ENCODE peak calls at places on chromosomes 13 and 19, in seven cellular contexts. O is gastrocnemius medialis, B is transverse colon, W is esophagus squamous epithelium, V is heart left ventricle, T is colonic mucosa, F is suprapubic skin. G is an unnamed sample.

GRCh38 chr19:548841-549830 is 5.3 kb downstream of the GZMM start:
- DNase-seq in T (no peak), B (no peak), V (no peak), F (no peak), W (no peak), O (no peak), G (no peak)

GRCh38 chr13:32737111-32737571 is 150.9 kb downstream of the PDS5B start:
- DNase-seq in T (no peak), F (no peak), W (no peak), B (no peak), O (no peak), V (no peak), G (no peak)

GRCh38 chr19:22140356-22140755 is 56.4 kb downstream of the ZNF676 start:
- DNase-seq in T (no peak), F (no peak), W (no peak), O (no peak), V (no peak), B (no peak), G (no peak)

GRCh38 chr13:41581884-41582547 is 124.7 kb downstream of the RGCC start:
- DNase-seq in T (no peak), V (no peak), O (no peak), F (no peak), B (no peak), W (no peak), G (no peak)

GRCh38 chr13:99596180-99596579 is 94.9 kb downstream of the TM9SF2 start:
- DNase-seq in O (no peak), W (no peak), V (no peak), T (no peak), B (no peak), F (no peak), G (no peak)

GRCh38 chr19:8455018-8455417 is 10.2 kb downstream of the HNRNPM start:
- DNase-seq in O (no peak), F (no peak), V (no peak), T (no peak), W (no peak), B (no peak), G (no peak)

GRCh38 chr19:31676271-31677004 is 327.2 kb upstream of the TSHZ3 start:
- DNase-seq in O (no peak), W (no peak), B (no peak), V (no peak), F (no peak), T (no peak), G (no peak)

GRCh38 chr13:47087841-47088240 is 191.0 kb upstream of the HTR2A start:
- DNase-seq in V (no peak), W (no peak), O (no peak), B (no peak), F (no peak), T (no peak), G (no peak)

GRCh38 chr13:78787189-78787588 is 128.2 kb upstream of the OBI1 start:
- DNase-seq in F (no peak), W (no peak), B (no peak), O (no peak), V (no peak), T (no peak), G (no peak)

GRCh38 chr19:48587387-48587786 is 19.2 kb upstream of the SPACA4 start:
- DNase-seq in B (no peak), F (no peak), O (no peak), W (no peak), T (no peak), V (no peak), G (no peak)

GRCh38 chr19:7705387-7706187 is 3.7 kb upstream of the FCER2 start:
- DNase-seq in F (no peak), T (peak), W (no peak), V (peak), O (peak), B (peak), G (no peak)

GRCh38 chr19:34574704-34575103 is 93.1 kb downstream of the WTIP start:
- DNase-seq in V (no peak), O (no peak), T (no peak), B (no peak), W (no peak), F (no peak), G (no peak)

GRCh38 chr13:109781384-109782065 is 4.9 kb downstream of the IRS2 start:
- DNase-seq in V (no peak), B (no peak), W (no peak), T (no peak), F (no peak), O (no peak), G (no peak)

GRCh38 chr19:54294539-54294938 is 13.6 kb upstream of the LILRB2 start:
- DNase-seq in F (no peak), T (no peak), B (no peak), O (no peak), W (no peak), V (no peak), G (peak)

GRCh38 chr13:79338343-79338742 is 67.7 kb downstream of the RBM26 start:
- DNase-seq in F (no peak), W (no peak), T (no peak), V (no peak), O (no peak), B (no peak), G (no peak)

GRCh38 chr13:63206431-63206830 is 1790.8 kb upstream of the PCDH20 start:
- DNase-seq in W (no peak), O (no peak), T (no peak), B (no peak), V (no peak), F (no peak), G (no peak)

GRCh38 chr13:63287926-63288325 is 1872.3 kb upstream of the PCDH20 start:
- DNase-seq in B (no peak), T (no peak), O (no peak), F (no peak), V (no peak), W (no peak), G (no peak)

GRCh38 chr13:38970380-38971051 is 20.1 kb downstream of the STOML3 start:
- DNase-seq in W (no peak), B (no peak), F (no peak), V (no peak), T (no peak), O (no peak), G (no peak)

GRCh38 chr19:28963481-28964245 is 249.3 kb downstream of the UQCRFS1 start:
- DNase-seq in F (no peak), O (no peak), T (no peak), W (no peak), V (no peak), B (no peak), G (no peak)

GRCh38 chr19:4278460-4278901 is 585 bp upstream of the SHD start:
- DNase-seq in V (no peak), F (no peak), T (no peak), O (no peak), B (no peak), W (no peak), G (no peak)

GRCh38 chr19:29715695-29716581 is 877 bp upstream of the C19orf12 start:
- DNase-seq in W (no peak), T (peak), V (no peak), O (no peak), B (peak), F (peak), G (no peak)

GRCh38 chr13:51804295-51805172 is 571 bp upstream of the DHRS12 start:
- DNase-seq in B (peak), O (no peak), F (peak), T (peak), W (no peak), V (peak), G (no peak)

GRCh38 chr19:22625266-22626035 is 8.7 kb upstream of the ZNF492 start:
- DNase-seq in V (no peak), T (no peak), B (no peak), W (no peak), F (no peak), O (no peak), G (no peak)

GRCh38 chr13:82370306-82370705 is 1512.0 kb downstream of the SLITRK1 start:
- DNase-seq in T (no peak), V (no peak), F (no peak), O (no peak), W (no peak), B (no peak), G (no peak)

GRCh38 chr19:14381689-14382474 is 638 bp downstream of the ADGRE5 start:
- DNase-seq in V (peak), T (peak), F (peak), W (no peak), O (no peak), B (peak), G (no peak)

GRCh38 chr13:23750383-23751121 is 138.6 kb downstream of the MIPEP start:
- DNase-seq in W (no peak), B (no peak), O (no peak), F (no peak), T (no peak), V (no peak), G (no peak)

GRCh38 chr13:102597029-102598015 is 536 bp downstream of the TPP2 start:
- DNase-seq in V (peak), T (peak), O (no peak), F (peak), W (no peak), B (peak), G (no peak)

GRCh38 chr13:106373304-106373988 is 162.0 kb downstream of the EFNB2 start:
- DNase-seq in V (no peak), T (no peak), O (no peak), W (no peak), B (no peak), F (no peak), G (no peak)

GRCh38 chr19:46386151-46386550 is 27.2 kb downstream of the CCDC8 start:
- DNase-seq in F (peak), T (no peak), O (no peak), B (no peak), V (no peak), W (no peak), G (peak)

DNA sequence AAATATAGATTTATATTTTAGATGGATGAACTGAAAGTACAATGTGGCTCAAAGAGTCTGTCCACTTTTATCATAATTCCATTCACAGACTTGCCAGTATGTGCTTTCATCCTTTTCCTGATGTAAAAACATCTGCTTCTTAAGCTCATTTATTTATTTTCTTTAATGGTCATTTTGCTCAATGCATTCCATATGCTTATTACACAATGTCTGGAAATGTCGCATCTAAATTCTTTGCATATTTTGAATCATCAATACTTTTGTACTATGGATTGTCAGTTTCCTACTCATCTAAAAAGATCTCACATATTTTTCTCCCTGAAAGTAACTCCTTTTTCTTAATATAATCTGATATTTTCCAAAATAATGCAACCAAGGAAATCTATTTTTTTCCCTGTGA is 1315.8 kb downstream of the EFNB2 start:
- DNase-seq in T (no peak), W (no peak), O (no peak), F (no peak), B (no peak), V (no peak), G (no peak)
- H3K27ac ChIP-seq in T (no peak), W (no peak), O (no peak), F (no peak), B (no peak), V (no peak), G (no peak)

GRCh38 chr19:56441206-56441792 is 35.8 kb downstream of the ZNF667 start:
- DNase-seq in W (no peak), B (no peak), T (no peak), F (no peak), O (no peak), V (no peak), G (no peak)
- H3K4me3 ChIP-seq in W (no peak), B (no peak), T (no peak), F (no peak), O (no peak), V (no peak), G (peak)

GRCh38 chr19:17098326-17098725 is 22.7 kb downstream of the MYO9B start:
- DNase-seq in F (no peak), W (no peak), V (no peak), B (no peak), T (no peak), O (no peak), G (no peak)
- TF ChIP-seq CTCF in F (no peak), W (no peak), V (no peak), B (no peak), T (no peak), O (no peak), G (no peak)

GRCh38 chr13:29679357-29680050 is 84.0 kb upstream of the SLC7A1 start:
- DNase-seq in F (no peak), W (no peak), O (no peak), T (no peak), V (peak), B (peak), G (no peak)
- H3K27ac ChIP-seq in F (no peak), W (no peak), O (no peak), T (no peak), V (no peak), B (no peak), G (no peak)

GRCh38 chr19:56261145-56261544 is 11.4 kb upstream of the EDDM13 start:
- DNase-seq in T (no peak), F (no peak), V (no peak), W (no peak), O (no peak), B (no peak), G (no peak)
- H3K4me3 ChIP-seq in T (no peak), F (no peak), V (no peak), W (no peak), O (no peak), B (no peak), G (no peak)

GRCh38 chr19:32719611-32720059 is at the start of gene TDRD12:
- DNase-seq in B (no peak), F (no peak), O (no peak), W (no peak), T (no peak), V (no peak), G (no peak)
- TF ChIP-seq CTCF in B (no peak), F (no peak), O (no peak), W (no peak), T (no peak), V (no peak), G (no peak)

GRCh38 chr19:17128403-17128802 is 52.8 kb downstream of the MYO9B start:
- DNase-seq in F (no peak), B (no peak), T (no peak), W (no peak), O (no peak), V (no peak), G (no peak)

GRCh38 chr19:17127671-17128070 is 52.1 kb downstream of the MYO9B start:
- DNase-seq in T (no peak), B (no peak), F (no peak), O (no peak), W (no peak), V (no peak), G (no peak)

GRCh38 chr19:17125052-17125727 is 49.6 kb downstream of the MYO9B start:
- DNase-seq in F (no peak), B (no peak), T (no peak), V (no peak), W (no peak), O (no peak), G (no peak)

GRCh38 chr19:17124025-17124424 is 48.4 kb downstream of the MYO9B start:
- DNase-seq in T (no peak), V (no peak), O (no peak), W (no peak), F (no peak), B (no peak), G (no peak)

DNA sequence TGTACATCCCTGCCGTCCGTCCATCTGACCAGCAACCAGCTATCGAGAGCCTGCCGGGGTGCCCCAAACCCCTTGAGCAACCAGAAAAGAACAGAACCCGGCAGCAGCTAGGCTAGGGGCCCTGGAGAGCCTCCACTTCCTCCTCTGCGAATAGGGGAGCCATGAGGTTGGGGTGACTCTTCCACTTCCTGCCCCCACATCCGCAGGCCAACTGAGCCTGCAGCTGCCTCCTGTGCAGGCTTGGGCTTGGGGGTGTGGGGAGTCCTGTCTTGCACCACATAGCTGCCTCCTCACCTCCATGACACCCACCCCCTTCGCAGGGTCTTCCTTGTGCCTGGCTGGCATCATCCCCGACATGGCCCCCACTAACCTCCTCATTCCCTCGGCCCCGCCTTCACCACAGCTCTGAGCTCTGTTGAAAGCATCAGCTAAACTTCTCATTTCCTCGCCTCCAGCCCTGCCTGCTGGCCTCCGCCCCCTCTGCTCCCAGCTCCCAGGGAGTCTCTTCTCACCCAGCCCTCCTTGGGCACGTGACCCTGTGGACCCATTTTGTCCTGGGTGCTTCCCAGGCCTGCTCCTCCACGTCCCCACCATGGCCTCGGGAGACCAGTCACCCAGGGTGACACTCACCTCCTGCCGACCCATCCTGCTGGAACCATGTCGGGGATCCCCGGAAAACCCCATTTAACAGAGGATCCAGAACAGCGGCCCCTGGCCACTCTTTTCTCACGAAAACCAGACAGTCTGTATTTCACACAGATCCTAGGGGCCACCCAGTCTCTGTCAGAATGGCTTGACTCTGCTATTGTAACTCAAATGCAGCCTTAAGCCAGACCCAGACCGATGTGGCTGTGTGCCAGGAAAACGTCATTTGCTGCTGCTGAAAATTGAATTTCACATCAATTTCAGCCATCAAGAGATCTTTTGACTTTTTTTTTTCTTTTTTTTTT is 50.4 kb downstream of the MYO9B start:
- DNase-seq in F (peak), B (peak), W (no peak), T (peak), O (peak), V (peak), G (peak)
- H3K27ac ChIP-seq in F (peak), B (peak), W (peak), T (peak), O (peak), V (peak), G (peak)

GRCh38 chr19:38251564-38252051 is 4.6 kb downstream of the PPP1R14A start:
- DNase-seq in O (peak), B (no peak), F (no peak), W (no peak), V (peak), T (no peak), G (peak)
- H3K4me3 ChIP-seq in O (peak), B (peak), F (peak), W (peak), V (peak), T (no peak), G (peak)

G was measured in coronary artery.